ENCODE peak calls at places on chromosomes 6 and 20, in four cellular contexts. F is cardiac muscle cell, L is tibial artery, S is adrenal gland. A is an unnamed sample.
A peak's percentile ranks its signal among the peaks of the same experiment; 100 is the strongest.

GRCh38 chr6:151681426-151682059 is 125.9 kb upstream of the ESR1 start:
- DNase-seq in S (no peak), F (no peak), L (no peak), A (no peak)

GRCh38 chr6:112468359-112468758 is 121.2 kb downstream of the RFPL4B start:
- DNase-seq in L (no peak), F (peak; percentile 30), S (no peak), A (no peak)

GRCh38 chr6:43445576-43445975 is 9.8 kb downstream of the DLK2 start:
- DNase-seq in F (no peak), L (no peak), S (no peak), A (no peak)

GRCh38 chr6:30810813-30811329 is 66.5 kb upstream of the IER3 start:
- DNase-seq in L (no peak), F (no peak), S (no peak), A (no peak)

GRCh38 chr20:48006036-48006833 is 221.0 kb upstream of the SULF2 start:
- DNase-seq in L (no peak), F (no peak), S (peak; percentile 80), A (no peak)

GRCh38 chr6:133888931-133889556 is at the start of gene TCF21:
- DNase-seq in S (no peak), L (no peak), F (no peak), A (no peak)

GRCh38 chr6:155186052-155186658 is 77.7 kb upstream of the CLDN20 start:
- DNase-seq in F (no peak), S (no peak), L (no peak), A (no peak)

GRCh38 chr6:67897998-67898607 is 737.0 kb upstream of the ADGRB3 start:
- DNase-seq in L (no peak), F (no peak), S (no peak), A (no peak)

GRCh38 chr6:49582529-49582928 is 32.1 kb downstream of the C6orf141 start:
- DNase-seq in F (no peak), S (no peak), L (no peak), A (no peak)

GRCh38 chr6:20688710-20689500 is 154.6 kb downstream of the CDKAL1 start:
- DNase-seq in L (no peak), F (no peak), S (no peak), A (no peak)

GRCh38 chr6:30877419-30878262 is 6.7 kb upstream of the DDR1 start:
- DNase-seq in F (peak; percentile 91), S (peak; percentile 98), L (peak; percentile 95), A (peak; percentile 93)

GRCh38 chr6:21593927-21594421 is 423 bp downstream of the SOX4 start:
- DNase-seq in S (peak; percentile 58), F (peak; percentile 68), L (no peak), A (no peak)

GRCh38 chr6:110095101-110095500 is 84.4 kb downstream of the WASF1 start:
- DNase-seq in S (no peak), F (no peak), L (no peak), A (no peak)

GRCh38 chr6:165321555-165322145 is 12.2 kb upstream of the C6orf118 start:
- DNase-seq in S (no peak), F (no peak), L (no peak), A (no peak)

GRCh38 chr6:147577466-147577865 is 69.0 kb downstream of the SAMD5 start:
- DNase-seq in S (no peak), F (no peak), L (no peak), A (no peak)

GRCh38 chr6:71544028-71544427 is 255.4 kb downstream of the OGFRL1 start:
- DNase-seq in F (no peak), L (no peak), S (no peak), A (no peak)

GRCh38 chr6:35079311-35080000 is 61.7 kb downstream of the TCP11 start:
- DNase-seq in L (no peak), S (no peak), F (no peak), A (no peak)

GRCh38 chr6:21953831-21954801 is 342.7 kb downstream of the PRL start:
- DNase-seq in F (peak; percentile 62), S (no peak), L (no peak), A (no peak)

GRCh38 chr6:40336986-40337780 is 250.0 kb downstream of the LRFN2 start:
- DNase-seq in L (no peak), F (no peak), S (no peak), A (no peak)

GRCh38 chr20:25058797-25059486 is 1.0 kb upstream of the ACSS1 start:
- DNase-seq in L (peak; percentile 45), S (no peak), F (no peak), A (no peak)

GRCh38 chr20:25251019-25251418 is 3.1 kb downstream of the PYGB start:
- DNase-seq in L (no peak), S (peak; percentile 48), F (no peak), A (no peak)

GRCh38 chr6:27078734-27079357 is 168.7 kb upstream of the PRSS16 start:
- DNase-seq in L (no peak), S (peak; percentile 59), F (peak; percentile 68), A (no peak)

GRCh38 chr6:93416575-93417420 is 2.6 kb downstream of the EPHA7 start:
- DNase-seq in L (no peak), F (peak; percentile 78), S (no peak), A (peak; percentile 44)

GRCh38 chr6:169659820-169660610 is 41.8 kb downstream of the WDR27 start:
- DNase-seq in L (no peak), S (no peak), F (no peak), A (peak; percentile 36)

GRCh38 chr6:152750694-152751093 is at the start of gene VIP:
- DNase-seq in L (no peak), F (peak; percentile 78), S (no peak), A (no peak)

GRCh38 chr6:26502169-26502568 is 2.1 kb downstream of the BTN1A1 start:
- DNase-seq in L (no peak), S (no peak), F (no peak), A (no peak)

GRCh38 chr6:142935553-142936517 is 9.1 kb downstream of the HIVEP2 start:
- DNase-seq in F (no peak), L (no peak), S (no peak), A (no peak)

GRCh38 chr20:49561806-49562205 is 6.1 kb downstream of the PTGIS start:
- DNase-seq in F (no peak), S (no peak), L (no peak), A (no peak)

GRCh38 chr20:49561256-49561655 is 6.7 kb downstream of the PTGIS start:
- DNase-seq in S (peak; percentile 27), F (no peak), L (peak; percentile 16), A (no peak)

GRCh38 chr20:49560646-49561045 is 7.3 kb downstream of the PTGIS start:
- DNase-seq in S (peak; percentile 41), F (no peak), L (peak; percentile 21), A (no peak)

GRCh38 chr20:49562341-49563014 is 5.5 kb downstream of the PTGIS start:
- DNase-seq in S (peak; percentile 82), F (no peak), L (peak; percentile 94), A (no peak)

GRCh38 chr20:49563015-49563980 is 4.6 kb downstream of the PTGIS start:
- DNase-seq in S (peak; percentile 24), F (no peak), L (peak; percentile 20), A (no peak)
- H3K27ac ChIP-seq in S (no peak overlapping the region), F (no peak overlapping the region), L (peak overlapping the region; percentile 100), A (peak overlapping the region; percentile 70)

GRCh38 chr6:105988321-105988720 is 97.8 kb upstream of the PRDM1 start:
- DNase-seq in S (no peak), F (no peak), L (no peak), A (no peak)

GRCh38 chr6:105986998-105987397 is 99.1 kb upstream of the PRDM1 start:
- DNase-seq in S (no peak), F (no peak), L (no peak), A (no peak)

GRCh38 chr6:105983763-105984162 is 102.4 kb upstream of the PRDM1 start:
- DNase-seq in L (no peak), F (no peak), S (no peak), A (no peak)

GRCh38 chr6:105985098-105985815 is 100.9 kb upstream of the PRDM1 start:
- DNase-seq in S (no peak), L (no peak), F (no peak), A (no peak)

GRCh38 chr6:105985816-105986632 is 100.1 kb upstream of the PRDM1 start:
- DNase-seq in L (peak; percentile 27), F (peak; percentile 51), S (no peak), A (peak; percentile 60)
- H3K4me3 ChIP-seq in L (peak overlapping the region; percentile 0), F (peak overlapping the region; percentile 12), S (no peak overlapping the region), A (peak overlapping the region; percentile 22)

GRCh38 chr6:130026859-130027258 is 8.5 kb downstream of the L3MBTL3 start:
- DNase-seq in F (no peak), L (no peak), S (no peak), A (no peak)

GRCh38 chr6:130033999-130034814 is 15.8 kb downstream of the L3MBTL3 start:
- DNase-seq in L (no peak), F (no peak), S (peak; percentile 90), A (no peak)

GRCh38 chr6:130027948-130028347 is 9.6 kb downstream of the L3MBTL3 start:
- DNase-seq in F (no peak), L (no peak), S (no peak), A (no peak)

GRCh38 chr6:130032758-130033323 is 14.5 kb downstream of the L3MBTL3 start:
- DNase-seq in L (no peak), S (no peak), F (no peak), A (no peak)

DNA sequence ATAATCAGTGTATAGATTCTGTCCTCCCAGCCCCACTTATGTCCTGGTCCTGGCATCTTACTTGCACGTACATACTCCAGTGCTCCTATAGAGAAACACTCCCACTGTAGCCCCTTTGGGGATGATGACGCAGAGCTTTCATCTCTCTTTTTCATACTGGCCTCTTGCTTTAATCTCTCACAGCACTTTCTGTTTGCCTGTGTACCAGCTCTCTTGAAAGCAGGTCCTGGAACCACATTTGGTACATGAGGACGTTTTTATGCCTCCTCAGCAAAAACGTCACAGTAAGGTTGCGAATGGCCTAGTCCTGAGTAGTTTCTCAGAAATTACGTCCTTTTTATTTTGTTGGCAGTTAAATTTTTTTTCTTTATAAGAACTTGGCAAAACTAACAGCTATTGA is 10.8 kb downstream of the L3MBTL3 start:
- DNase-seq in L (no peak), S (no peak), F (no peak), A (no peak)
- TF ChIP-seq CTCF in L (no peak), S (no peak), F (no peak), A (no peak)

GRCh38 chr20:53291548-53291947 is 302.1 kb downstream of the ZNF217 start:
- DNase-seq in S (no peak), L (no peak), F (peak; percentile 35), A (no peak)
- H3K27ac ChIP-seq in S (no peak overlapping the region), L (no peak overlapping the region), F (no peak overlapping the region), A (no peak overlapping the region)

GRCh38 chr6:159042824-159043181 is 2.0 kb downstream of the TAGAP start:
- DNase-seq in F (no peak), S (no peak), L (no peak), A (no peak)

GRCh38 chr6:159041181-159041580 is 3.6 kb downstream of the TAGAP start:
- DNase-seq in S (no peak), F (no peak), L (no peak), A (no peak)

GRCh38 chr6:159043986-159044385 is 805 bp downstream of the TAGAP start:
- DNase-seq in F (no peak), L (no peak), S (no peak), A (no peak)

GRCh38 chr6:159043236-159043635 is 1.6 kb downstream of the TAGAP start:
- DNase-seq in L (no peak), F (no peak), S (no peak), A (no peak)

GRCh38 chr6:159042003-159042823 is 2.6 kb downstream of the TAGAP start:
- DNase-seq in F (peak; percentile 86), L (no peak), S (peak; percentile 87), A (no peak)
- H3K4me3 ChIP-seq in F (no peak overlapping the region), L (no peak overlapping the region), S (no peak overlapping the region), A (peak overlapping the region; percentile 47)

A was measured in lower lobe of right lung.